ENCODE peak calls at places on chromosomes 4 and X, in ten cellular contexts. U, Z, Y, H, N, G, P, L, C and A are unnamed samples.

GRCh38 chr4:6019316-6020263 is 1.4 kb upstream of the C4orf50 start:
- DNase-seq in U (peak; percentile 53), Z (no peak), Y (no peak), H (peak; percentile 35), N (peak; percentile 67), G (peak; percentile 1), P (peak; percentile 67), L (peak; percentile 23), C (peak; percentile 52), A (peak; percentile 89)

GRCh38 chr4:184400375-184400870 is 73.9 kb downstream of the IRF2 start:
- DNase-seq in U (peak; percentile 96), Z (no peak), Y (no peak), H (no peak), N (no peak), G (peak; percentile 86), P (no peak), L (peak; percentile 16), C (peak; percentile 99), A (no peak)

GRCh38 chrX:107654778-107655761 is 26.8 kb downstream of the PRPS1 start:
- DNase-seq in U (peak; percentile 88), Z (no peak), Y (peak; percentile 63), H (peak; percentile 21), N (peak; percentile 54), G (peak; percentile 90), P (peak; percentile 63), L (peak; percentile 95), C (peak; percentile 96), A (peak; percentile 86)

GRCh38 chrX:39633293-39633692 is 464.5 kb downstream of the BCOR start:
- DNase-seq in U (no peak), Z (no peak), Y (no peak), H (no peak), N (no peak), G (peak; percentile 21), P (no peak), L (peak; percentile 60), C (peak; percentile 5), A (no peak)

GRCh38 chr4:79597266-79597665 is 189.2 kb upstream of the GK2 start:
- DNase-seq in U (peak; percentile 49), Z (no peak), Y (no peak), H (no peak), N (no peak), G (peak; percentile 85), P (no peak), L (no peak), C (peak; percentile 74), A (no peak)

GRCh38 chr4:73259552-73260140 is 1.0 kb upstream of the ANKRD17 start:
- DNase-seq in U (peak; percentile 37), Z (no peak), Y (no peak), H (no peak), N (no peak), G (no peak), P (no peak), L (no peak), C (peak; percentile 56), A (peak; percentile 57)

GRCh38 chrX:31136144-31136572 is 64.3 kb upstream of the FTHL17 start:
- DNase-seq in U (no peak), Z (no peak), Y (no peak), H (peak; percentile 33), N (no peak), G (no peak), P (no peak), L (no peak), C (no peak), A (no peak)

GRCh38 chr4:61294001-61294400 is 93.9 kb downstream of the ADGRL3 start:
- DNase-seq in U (no peak), Z (no peak), Y (no peak), H (no peak), N (no peak), G (no peak), P (no peak), L (peak; percentile 4), C (no peak), A (no peak)

GRCh38 chr4:176226736-176227135 is 31.4 kb upstream of the SPATA4 start:
- DNase-seq in U (no peak), Z (no peak), Y (no peak), H (no peak), N (no peak), G (no peak), P (no peak), L (peak; percentile 24), C (no peak), A (no peak)

GRCh38 chrX:13506574-13506973 is 62.8 kb upstream of the EGFL6 start:
- DNase-seq in U (peak; percentile 48), Z (peak; percentile 22), Y (peak; percentile 50), H (peak; percentile 30), N (peak; percentile 8), G (peak; percentile 35), P (peak; percentile 41), L (peak; percentile 31), C (peak; percentile 62), A (peak; percentile 81)